ENCODE peak calls at places on chromosome 22, in seven cellular contexts. G, F, Q, O, E, P and R are unnamed samples.

GRCh38 chr22:49007013-49007653 is 820.5 kb downstream of the BRD1 start:
- DNase-seq in P (peak; percentile 81), Q (no peak), F (no peak), G (no peak), E (no peak), O (no peak), R (no peak)

GRCh38 chr22:42283288-42284229 is 13.1 kb upstream of the TCF20 start:
- DNase-seq in Q (peak; percentile 23), O (peak; percentile 87), P (no peak), E (no peak), F (no peak), G (no peak), R (no peak)

GRCh38 chr22:50630376-50630775 is 2.4 kb upstream of the ARSA start:
- DNase-seq in E (no peak), O (no peak), Q (no peak), P (no peak), G (no peak), F (no peak), R (no peak)

GRCh38 chr22:48825802-48826520 is 1001.7 kb downstream of the BRD1 start:
- DNase-seq in P (no peak), Q (no peak), G (no peak), E (no peak), F (peak; percentile 39), O (no peak), R (no peak)

GRCh38 chr22:20221421-20222340 is 46.4 kb downstream of the RTN4R start:
- DNase-seq in F (no peak), E (no peak), Q (no peak), G (no peak), O (no peak), P (no peak), R (peak; percentile 64)

GRCh38 chr22:48874956-48875355 is 952.7 kb downstream of the BRD1 start:
- DNase-seq in P (no peak), E (no peak), Q (no peak), F (no peak), G (no peak), O (no peak), R (no peak)

GRCh38 chr22:33873186-33873585 is 47.1 kb downstream of the LARGE1 start:
- DNase-seq in P (no peak), O (no peak), F (no peak), Q (no peak), G (no peak), E (no peak), R (no peak)

GRCh38 chr22:19535001-19535400 is 10.8 kb upstream of the CLDN5 start:
- DNase-seq in E (no peak), O (no peak), P (no peak), G (no peak), Q (no peak), F (no peak), R (no peak)

GRCh38 chr22:50244420-50245213 is at the start of gene TUBGCP6:
- DNase-seq in P (no peak), F (peak; percentile 97), G (peak; percentile 83), Q (peak; percentile 63), E (peak; percentile 91), O (peak; percentile 97), R (peak; percentile 96)

GRCh38 chr22:35111244-35111643 is 45.3 kb downstream of the ISX start:
- DNase-seq in O (no peak), E (no peak), G (no peak), Q (no peak), P (no peak), F (no peak), R (no peak)

GRCh38 chr22:40009231-40009769 is 14.5 kb downstream of the FAM83F start:
- DNase-seq in P (no peak), O (peak; percentile 92), E (peak; percentile 16), G (no peak), F (peak; percentile 67), Q (peak; percentile 21), R (no peak)

DNA sequence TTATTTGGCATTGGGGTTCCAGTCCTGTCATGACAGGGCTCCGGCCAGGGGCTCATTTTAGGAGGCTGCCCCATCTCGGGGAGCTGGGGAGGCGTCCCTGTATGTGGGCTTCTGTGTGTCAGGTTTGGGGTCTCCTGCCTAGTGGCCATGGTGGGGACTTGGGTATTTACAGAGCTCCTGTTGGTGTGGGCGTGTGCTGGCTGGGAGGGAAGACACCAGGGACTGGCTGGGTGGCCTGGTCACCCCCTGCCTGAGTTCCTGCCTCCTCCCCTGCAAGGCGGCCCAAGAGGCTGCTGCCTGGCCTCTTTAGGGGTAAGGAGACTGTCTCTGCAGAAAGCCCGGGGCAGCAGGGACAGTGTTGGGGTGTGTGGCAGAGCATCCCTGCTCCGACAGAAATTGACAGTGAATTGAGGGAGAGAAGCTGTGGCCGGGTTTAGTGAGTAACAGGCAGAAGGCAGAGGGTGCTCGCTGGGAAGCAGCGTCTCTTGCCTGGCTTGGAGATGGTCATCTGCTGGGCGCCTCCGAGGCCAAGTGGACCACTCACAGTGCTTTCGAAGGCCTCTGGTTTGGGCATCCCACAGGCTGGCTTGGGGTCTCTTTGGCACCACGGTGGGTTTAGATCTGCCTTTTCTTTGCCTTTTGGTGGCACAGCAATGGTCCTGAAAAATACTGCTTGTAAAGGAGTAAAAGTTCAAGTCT is 40.3 kb upstream of the GRAMD4 start:
- DNase-seq in P (no peak), E (no peak), G (no peak), Q (no peak), F (peak; percentile 57), O (no peak), R (peak; percentile 55)
- H3K4me1 ChIP-seq in P (peaks cover 70% of the 10 kb centered on the region), E (peaks cover 21% of the 10 kb centered on the region), G (peaks cover 30% of the 10 kb centered on the region), Q (peaks cover 44% of the 10 kb centered on the region), F (peaks cover 27% of the 10 kb centered on the region), O (peaks cover 13% of the 10 kb centered on the region), R (peaks cover 24% of the 10 kb centered on the region)

DNA sequence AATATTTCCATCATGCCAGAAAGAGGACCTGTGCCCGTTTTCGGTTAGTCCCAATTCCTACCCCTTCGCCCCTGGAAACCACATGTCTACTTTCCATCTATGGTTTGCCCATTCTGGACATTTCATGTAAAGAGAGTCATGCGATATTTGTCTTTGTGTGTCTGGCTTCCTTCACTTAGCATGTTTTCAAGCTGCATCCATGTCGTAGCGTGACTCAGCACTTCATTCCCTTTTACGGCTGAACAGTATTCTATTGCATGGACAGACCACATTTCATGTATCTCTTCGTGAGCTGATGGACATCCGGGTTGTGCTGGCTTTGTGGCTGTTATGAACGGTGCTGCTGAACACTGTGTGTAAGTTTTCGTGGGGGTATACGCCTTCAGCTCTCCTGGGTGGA is 43.4 kb downstream of the SCUBE1 start:
- DNase-seq in O (no peak), Q (no peak), G (no peak), P (no peak), E (no peak), F (no peak), R (no peak)
- H3K4me1 ChIP-seq in O (peaks cover 43% of the 10 kb centered on the region), Q (peaks cover 3% of the 10 kb centered on the region), G (no peaks in the 10 kb centered on the region), P (peaks cover 27% of the 10 kb centered on the region), E (no peaks in the 10 kb centered on the region), F (no peaks in the 10 kb centered on the region), R (no peaks in the 10 kb centered on the region)

GRCh38 chr22:32558681-32559355 is 84.2 kb downstream of the FBXO7 start:
- DNase-seq in F (peak; percentile 84), Q (no peak), E (peak; percentile 79), O (no peak), G (peak; percentile 75), P (no peak), R (no peak)
- H3K4me1 ChIP-seq in F (no peaks in the 10 kb centered on the region), Q (no peaks in the 10 kb centered on the region), E (peaks cover 8% of the 10 kb centered on the region), O (no peaks in the 10 kb centered on the region), G (peaks cover 9% of the 10 kb centered on the region), P (peaks cover 82% of the 10 kb centered on the region), R (no peaks in the 10 kb centered on the region)

DNA sequence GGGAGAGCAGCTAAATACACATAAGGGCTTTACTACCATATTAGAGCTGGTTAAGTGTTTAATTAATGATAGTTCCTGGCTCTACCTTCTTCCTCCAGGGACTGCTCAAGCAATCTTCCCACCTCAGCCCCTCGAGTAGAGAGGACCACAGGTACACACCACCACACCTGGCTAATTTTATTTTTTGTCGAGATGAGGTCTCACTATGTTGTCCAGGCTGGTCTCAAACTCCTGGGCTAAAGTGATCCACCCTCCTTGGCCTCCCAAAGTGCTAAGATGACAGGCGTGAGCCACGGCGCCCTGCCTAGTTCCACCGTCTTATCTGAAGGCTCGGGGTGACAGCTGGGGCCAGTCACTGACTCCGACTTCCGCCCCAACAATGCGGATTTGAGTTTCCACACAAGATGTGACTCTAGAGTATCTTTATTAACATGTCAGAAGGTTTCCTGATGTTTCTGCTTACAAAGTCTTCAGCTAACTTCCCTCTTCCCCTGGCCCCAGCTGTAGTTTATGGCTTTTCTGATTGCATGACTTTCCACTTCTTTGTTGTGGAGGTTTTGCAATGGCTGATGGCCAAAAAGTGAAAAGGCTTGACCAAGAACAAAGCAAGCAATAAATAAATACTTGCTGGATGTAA is 16.8 kb downstream of the TPST2 start:
- DNase-seq in G (no peak), F (no peak), O (no peak), E (peak; percentile 48), P (no peak), Q (no peak), R (peak; percentile 77)
- H3K4me1 ChIP-seq in G (peaks cover 4% of the 10 kb centered on the region), F (no peaks in the 10 kb centered on the region), O (peaks cover 4% of the 10 kb centered on the region), E (peaks cover 9% of the 10 kb centered on the region), P (no peaks in the 10 kb centered on the region), Q (peaks cover 26% of the 10 kb centered on the region), R (peaks cover 6% of the 10 kb centered on the region)